ENCODE peak calls at places on chromosomes 12 and 14, in six cellular contexts. F is progenitor cell of endocrine pancreas, Z is fibroblast of pulmonary artery, C is kidney tubule cell, Q is AG09309, E is B cell. L is an unnamed sample.

GRCh38 chr14:89773151-89773550 is 181.4 kb downstream of the EFCAB11 start:
- DNase-seq in Z (no peak), E (no peak), Q (no peak), F (no peak), C (no peak), L (no peak)

GRCh38 chr12:104458645-104459555 is 2.2 kb downstream of the CHST11 start:
- DNase-seq in F (no peak), C (peak), E (peak), Z (peak), Q (no peak), L (no peak)

GRCh38 chr14:102008891-102009290 is 44.5 kb downstream of the DYNC1H1 start:
- DNase-seq in Z (no peak), C (no peak), Q (no peak), E (no peak), F (no peak), L (no peak)

GRCh38 chr12:23221066-23221465 is 596.1 kb downstream of the ETNK1 start:
- DNase-seq in F (no peak), Q (no peak), Z (no peak), C (no peak), E (no peak), L (no peak)

GRCh38 chr14:100680439-100681051 is 46.1 kb upstream of the DLK1 start:
- DNase-seq in C (no peak), F (no peak), Q (peak), Z (no peak), E (no peak), L (no peak)

GRCh38 chr12:109770104-109770860 is 56.7 kb downstream of the FAM222A start:
- DNase-seq in Z (no peak), C (no peak), E (no peak), F (no peak), Q (no peak), L (no peak)

GRCh38 chr12:128111951-128112350 is 155.0 kb upstream of the TMEM132C start:
- DNase-seq in E (no peak), F (no peak), Q (no peak), C (no peak), Z (no peak), L (no peak)

GRCh38 chr12:116159175-116159574 is 118.3 kb downstream of the MED13L start:
- DNase-seq in C (no peak), Z (peak), E (no peak), Q (no peak), F (no peak), L (no peak)

GRCh38 chr14:70641548-70642312 is at the start of gene TTC9:
- DNase-seq in Z (no peak), F (peak), Q (no peak), E (peak), C (peak), L (no peak)

GRCh38 chr14:77989441-77989891 is 180.7 kb upstream of the NRXN3 start:
- DNase-seq in Q (no peak), C (no peak), F (no peak), Z (no peak), E (no peak), L (no peak)

GRCh38 chr12:48013287-48013686 is 9.0 kb upstream of the COL2A1 start:
- DNase-seq in F (no peak), E (no peak), C (no peak), Z (no peak), Q (no peak), L (no peak)

GRCh38 chr12:6943387-6943718 is 263 bp upstream of the RNU7-1 start:
- DNase-seq in C (peak), Z (peak), Q (peak), E (peak), F (peak), L (peak)

GRCh38 chr12:75707983-75708382 is 196.6 kb upstream of the KRR1 start:
- DNase-seq in F (no peak), E (no peak), Q (no peak), Z (no peak), C (no peak), L (no peak)